ENCODE peak calls at places on chromosome 20, in seven cellular contexts. One of them, this sample, is unnamed.

GRCh38 chr20:7926767-7927166 is 13.5 kb downstream of the HAO1 start:
- DNase-seq in kidney glomerular epithelial cell: peak
- DNase-seq in heart left ventricle: no peak
- DNase-seq in glutamatergic neuron: no peak
- DNase-seq in fibroblast of mammary gland: peak
- DNase-seq in activated CD8-positive, alpha-beta memory T cell treated with anti-CD3 and anti-CD28 coated beads, Interleukin-2, amount 50 U/mL, for 48 hours: no peak
- DNase-seq in HT1080: peak
- DNase-seq in this sample: no peak

GRCh38 chr20:9476174-9476573 is 38.2 kb upstream of the LAMP5 start:
- DNase-seq in heart left ventricle: no peak
- DNase-seq in kidney glomerular epithelial cell: no peak
- DNase-seq in HT1080: no peak
- DNase-seq in activated CD8-positive, alpha-beta memory T cell treated with anti-CD3 and anti-CD28 coated beads, Interleukin-2, amount 50 U/mL, for 48 hours: no peak
- DNase-seq in fibroblast of mammary gland: no peak
- DNase-seq in glutamatergic neuron: no peak
- DNase-seq in this sample: no peak

GRCh38 chr20:44026932-44027685 is 112.5 kb downstream of the TOX2 start:
- DNase-seq in activated CD8-positive, alpha-beta memory T cell treated with anti-CD3 and anti-CD28 coated beads, Interleukin-2, amount 50 U/mL, for 48 hours: peak
- DNase-seq in glutamatergic neuron: no peak
- DNase-seq in kidney glomerular epithelial cell: no peak
- DNase-seq in heart left ventricle: no peak
- DNase-seq in HT1080: no peak
- DNase-seq in fibroblast of mammary gland: peak
- DNase-seq in this sample: no peak

GRCh38 chr20:58709013-58709702 is 16.6 kb downstream of the NPEPL1 start:
- DNase-seq in glutamatergic neuron: no peak
- DNase-seq in fibroblast of mammary gland: no peak
- DNase-seq in activated CD8-positive, alpha-beta memory T cell treated with anti-CD3 and anti-CD28 coated beads, Interleukin-2, amount 50 U/mL, for 48 hours: peak
- DNase-seq in kidney glomerular epithelial cell: no peak
- DNase-seq in HT1080: no peak
- DNase-seq in heart left ventricle: no peak
- DNase-seq in this sample: no peak

GRCh38 chr20:25242231-25242630 is 5.7 kb upstream of the PYGB start:
- DNase-seq in kidney glomerular epithelial cell: no peak
- DNase-seq in glutamatergic neuron: peak
- DNase-seq in HT1080: no peak
- DNase-seq in activated CD8-positive, alpha-beta memory T cell treated with anti-CD3 and anti-CD28 coated beads, Interleukin-2, amount 50 U/mL, for 48 hours: no peak
- DNase-seq in fibroblast of mammary gland: no peak
- DNase-seq in heart left ventricle: no peak
- DNase-seq in this sample: no peak

GRCh38 chr20:20971810-20972209 is 134.3 kb downstream of the LINC00237 start:
- DNase-seq in kidney glomerular epithelial cell: no peak
- DNase-seq in heart left ventricle: no peak
- DNase-seq in activated CD8-positive, alpha-beta memory T cell treated with anti-CD3 and anti-CD28 coated beads, Interleukin-2, amount 50 U/mL, for 48 hours: no peak
- DNase-seq in fibroblast of mammary gland: no peak
- DNase-seq in glutamatergic neuron: no peak
- DNase-seq in HT1080: no peak
- DNase-seq in this sample: no peak

GRCh38 chr20:11375966-11376365 is 541.7 kb upstream of the BTBD3 start:
- DNase-seq in heart left ventricle: no peak
- DNase-seq in kidney glomerular epithelial cell: no peak
- DNase-seq in HT1080: no peak
- DNase-seq in activated CD8-positive, alpha-beta memory T cell treated with anti-CD3 and anti-CD28 coated beads, Interleukin-2, amount 50 U/mL, for 48 hours: no peak
- DNase-seq in fibroblast of mammary gland: no peak
- DNase-seq in glutamatergic neuron: no peak
- DNase-seq in this sample: no peak

GRCh38 chr20:9739991-9740390 is 98.9 kb downstream of the PAK5 start:
- DNase-seq in heart left ventricle: no peak
- DNase-seq in HT1080: no peak
- DNase-seq in activated CD8-positive, alpha-beta memory T cell treated with anti-CD3 and anti-CD28 coated beads, Interleukin-2, amount 50 U/mL, for 48 hours: no peak
- DNase-seq in glutamatergic neuron: no peak
- DNase-seq in fibroblast of mammary gland: no peak
- DNase-seq in kidney glomerular epithelial cell: no peak
- DNase-seq in this sample: no peak

GRCh38 chr20:51803157-51803854 is 985 bp upstream of the SALL4 start:
- DNase-seq in HT1080: no peak
- DNase-seq in kidney glomerular epithelial cell: no peak
- DNase-seq in glutamatergic neuron: no peak
- DNase-seq in heart left ventricle: no peak
- DNase-seq in fibroblast of mammary gland: no peak
- DNase-seq in activated CD8-positive, alpha-beta memory T cell treated with anti-CD3 and anti-CD28 coated beads, Interleukin-2, amount 50 U/mL, for 48 hours: no peak
- DNase-seq in this sample: no peak

GRCh38 chr20:49424536-49424935 is 57.9 kb downstream of the KCNB1 start:
- DNase-seq in fibroblast of mammary gland: no peak
- DNase-seq in kidney glomerular epithelial cell: no peak
- DNase-seq in heart left ventricle: peak
- DNase-seq in activated CD8-positive, alpha-beta memory T cell treated with anti-CD3 and anti-CD28 coated beads, Interleukin-2, amount 50 U/mL, for 48 hours: no peak
- DNase-seq in glutamatergic neuron: peak
- DNase-seq in HT1080: peak
- DNase-seq in this sample: no peak

GRCh38 chr20:6492396-6493055 is 275.0 kb upstream of the BMP2 start:
- DNase-seq in kidney glomerular epithelial cell: peak
- DNase-seq in activated CD8-positive, alpha-beta memory T cell treated with anti-CD3 and anti-CD28 coated beads, Interleukin-2, amount 50 U/mL, for 48 hours: no peak
- DNase-seq in glutamatergic neuron: no peak
- DNase-seq in HT1080: peak
- DNase-seq in fibroblast of mammary gland: no peak
- DNase-seq in heart left ventricle: no peak
- DNase-seq in this sample: no peak

GRCh38 chr20:62539208-62539607 is 63.4 kb upstream of the GATA5 start:
- DNase-seq in fibroblast of mammary gland: no peak
- DNase-seq in kidney glomerular epithelial cell: no peak
- DNase-seq in activated CD8-positive, alpha-beta memory T cell treated with anti-CD3 and anti-CD28 coated beads, Interleukin-2, amount 50 U/mL, for 48 hours: no peak
- DNase-seq in HT1080: no peak
- DNase-seq in heart left ventricle: no peak
- DNase-seq in glutamatergic neuron: no peak
- DNase-seq in this sample: no peak

GRCh38 chr20:64049060-64049886 is at the start of gene SOX18:
- DNase-seq in fibroblast of mammary gland: peak
- DNase-seq in activated CD8-positive, alpha-beta memory T cell treated with anti-CD3 and anti-CD28 coated beads, Interleukin-2, amount 50 U/mL, for 48 hours: no peak
- DNase-seq in kidney glomerular epithelial cell: no peak
- DNase-seq in HT1080: no peak
- DNase-seq in glutamatergic neuron: peak
- DNase-seq in heart left ventricle: peak
- DNase-seq in this sample: no peak

GRCh38 chr20:52312131-52312729 is 120.7 kb upstream of the ZFP64 start:
- DNase-seq in HT1080: peak
- DNase-seq in fibroblast of mammary gland: peak
- DNase-seq in glutamatergic neuron: peak
- DNase-seq in activated CD8-positive, alpha-beta memory T cell treated with anti-CD3 and anti-CD28 coated beads, Interleukin-2, amount 50 U/mL, for 48 hours: no peak
- DNase-seq in heart left ventricle: no peak
- DNase-seq in kidney glomerular epithelial cell: peak
- DNase-seq in this sample: no peak

GRCh38 chr20:57399587-57400261 is 8.5 kb downstream of the RBM38 start:
- DNase-seq in HT1080: no peak
- DNase-seq in kidney glomerular epithelial cell: peak
- DNase-seq in glutamatergic neuron: no peak
- DNase-seq in fibroblast of mammary gland: no peak
- DNase-seq in activated CD8-positive, alpha-beta memory T cell treated with anti-CD3 and anti-CD28 coated beads, Interleukin-2, amount 50 U/mL, for 48 hours: peak
- DNase-seq in heart left ventricle: peak
- DNase-seq in this sample: no peak

GRCh38 chr20:43988867-43989266 is 74.2 kb downstream of the TOX2 start:
- DNase-seq in HT1080: peak
- DNase-seq in activated CD8-positive, alpha-beta memory T cell treated with anti-CD3 and anti-CD28 coated beads, Interleukin-2, amount 50 U/mL, for 48 hours: no peak
- DNase-seq in kidney glomerular epithelial cell: no peak
- DNase-seq in glutamatergic neuron: no peak
- DNase-seq in fibroblast of mammary gland: peak
- DNase-seq in heart left ventricle: no peak
- DNase-seq in this sample: no peak

GRCh38 chr20:9149796-9150195 is 80.9 kb downstream of the PLCB4 start:
- DNase-seq in fibroblast of mammary gland: no peak
- DNase-seq in HT1080: no peak
- DNase-seq in activated CD8-positive, alpha-beta memory T cell treated with anti-CD3 and anti-CD28 coated beads, Interleukin-2, amount 50 U/mL, for 48 hours: no peak
- DNase-seq in glutamatergic neuron: no peak
- DNase-seq in kidney glomerular epithelial cell: peak
- DNase-seq in heart left ventricle: no peak
- DNase-seq in this sample: no peak

GRCh38 chr20:3160418-3160817 is 753 bp upstream of the FASTKD5 start:
- DNase-seq in glutamatergic neuron: no peak
- DNase-seq in heart left ventricle: no peak
- DNase-seq in fibroblast of mammary gland: no peak
- DNase-seq in HT1080: no peak
- DNase-seq in kidney glomerular epithelial cell: no peak
- DNase-seq in activated CD8-positive, alpha-beta memory T cell treated with anti-CD3 and anti-CD28 coated beads, Interleukin-2, amount 50 U/mL, for 48 hours: no peak
- DNase-seq in this sample: no peak

GRCh38 chr20:47922280-47922675 is 137.0 kb upstream of the SULF2 start:
- DNase-seq in fibroblast of mammary gland: peak
- DNase-seq in glutamatergic neuron: no peak
- DNase-seq in kidney glomerular epithelial cell: no peak
- DNase-seq in HT1080: no peak
- DNase-seq in activated CD8-positive, alpha-beta memory T cell treated with anti-CD3 and anti-CD28 coated beads, Interleukin-2, amount 50 U/mL, for 48 hours: no peak
- DNase-seq in heart left ventricle: no peak
- DNase-seq in this sample: no peak

GRCh38 chr20:32858189-32858588 is 534 bp upstream of the EFCAB8 start:
- DNase-seq in fibroblast of mammary gland: peak
- DNase-seq in heart left ventricle: no peak
- DNase-seq in kidney glomerular epithelial cell: no peak
- DNase-seq in activated CD8-positive, alpha-beta memory T cell treated with anti-CD3 and anti-CD28 coated beads, Interleukin-2, amount 50 U/mL, for 48 hours: no peak
- DNase-seq in HT1080: no peak
- DNase-seq in glutamatergic neuron: no peak
- DNase-seq in this sample: no peak

GRCh38 chr20:62352402-62353288 is 14.5 kb downstream of the LAMA5 start:
- DNase-seq in glutamatergic neuron: peak
- DNase-seq in kidney glomerular epithelial cell: peak
- DNase-seq in HT1080: no peak
- DNase-seq in fibroblast of mammary gland: peak
- DNase-seq in activated CD8-positive, alpha-beta memory T cell treated with anti-CD3 and anti-CD28 coated beads, Interleukin-2, amount 50 U/mL, for 48 hours: no peak
- DNase-seq in heart left ventricle: peak
- DNase-seq in this sample: peak

This sample was measured in tibial artery.